ENCODE peak calls at places on chromosomes 11 and 22, in seven cellular contexts. One of them, this sample, is unnamed.

GRCh38 chr11:22634897-22635629 is 9.4 kb upstream of the FANCF start:
- DNase-seq in SK-N-SH: no peak
- DNase-seq in GM12878: no peak
- DNase-seq in K562: no peak
- DNase-seq in HepG2: peak; percentile 96
- DNase-seq in HCT116: no peak
- DNase-seq in H1: no peak
- DNase-seq in this sample: no peak

GRCh38 chr22:38352436-38352835 is 35.2 kb upstream of the CSNK1E start:
- DNase-seq in SK-N-SH: no peak
- DNase-seq in GM12878: no peak
- DNase-seq in K562: no peak
- DNase-seq in HepG2: no peak
- DNase-seq in HCT116: no peak
- DNase-seq in H1: peak; percentile 43
- DNase-seq in this sample: no peak

GRCh38 chr11:77779935-77780334 is 40.6 kb downstream of the RSF1 start:
- DNase-seq in SK-N-SH: no peak
- DNase-seq in GM12878: no peak
- DNase-seq in K562: no peak
- DNase-seq in HepG2: peak; percentile 29
- DNase-seq in HCT116: no peak
- DNase-seq in H1: no peak
- DNase-seq in this sample: peak; percentile 30

GRCh38 chr22:38247713-38248112 is 25.1 kb downstream of the TMEM184B start:
- DNase-seq in SK-N-SH: no peak
- DNase-seq in GM12878: no peak
- DNase-seq in K562: no peak
- DNase-seq in HepG2: no peak
- DNase-seq in HCT116: no peak
- DNase-seq in H1: no peak
- DNase-seq in this sample: no peak

GRCh38 chr11:96143016-96143670 is 199.9 kb downstream of the MAML2 start:
- DNase-seq in SK-N-SH: no peak
- DNase-seq in GM12878: no peak
- DNase-seq in K562: no peak
- DNase-seq in HepG2: no peak
- DNase-seq in HCT116: no peak
- DNase-seq in H1: no peak
- DNase-seq in this sample: peak; percentile 56

GRCh38 chr11:36328956-36329673 is 33.0 kb downstream of the PRR5L start:
- DNase-seq in SK-N-SH: no peak
- DNase-seq in GM12878: no peak
- DNase-seq in K562: no peak
- DNase-seq in HepG2: no peak
- DNase-seq in HCT116: no peak
- DNase-seq in H1: no peak
- DNase-seq in this sample: peak; percentile 34

GRCh38 chr11:109730669-109731068 is 308.7 kb downstream of the C11orf87 start:
- DNase-seq in SK-N-SH: no peak
- DNase-seq in GM12878: no peak
- DNase-seq in K562: no peak
- DNase-seq in HepG2: no peak
- DNase-seq in HCT116: no peak
- DNase-seq in H1: no peak
- DNase-seq in this sample: no peak

GRCh38 chr22:32544953-32545558 is 70.4 kb downstream of the FBXO7 start:
- DNase-seq in SK-N-SH: no peak
- DNase-seq in GM12878: no peak
- DNase-seq in K562: no peak
- DNase-seq in HepG2: no peak
- DNase-seq in HCT116: no peak
- DNase-seq in H1: no peak
- DNase-seq in this sample: no peak

GRCh38 chr22:50030315-50031188 is 18.0 kb upstream of the IL17REL start:
- DNase-seq in SK-N-SH: peak; percentile 92
- DNase-seq in GM12878: no peak
- DNase-seq in K562: peak; percentile 82
- DNase-seq in HepG2: peak; percentile 44
- DNase-seq in HCT116: peak; percentile 75
- DNase-seq in H1: peak; percentile 92
- DNase-seq in this sample: peak; percentile 55

GRCh38 chr11:35348898-35349687 is 70.3 kb downstream of the SLC1A2 start:
- DNase-seq in SK-N-SH: no peak
- DNase-seq in GM12878: no peak
- DNase-seq in K562: no peak
- DNase-seq in HepG2: no peak
- DNase-seq in HCT116: no peak
- DNase-seq in H1: no peak
- DNase-seq in this sample: no peak

GRCh38 chr22:23847991-23848864 is 9.4 kb upstream of the DERL3 start:
- DNase-seq in SK-N-SH: no peak
- DNase-seq in GM12878: no peak
- DNase-seq in K562: no peak
- DNase-seq in HepG2: no peak
- DNase-seq in HCT116: no peak
- DNase-seq in H1: no peak
- DNase-seq in this sample: no peak

GRCh38 chr22:48890693-48891554 is 936.7 kb downstream of the BRD1 start:
- DNase-seq in SK-N-SH: no peak
- DNase-seq in GM12878: no peak
- DNase-seq in K562: no peak
- DNase-seq in HepG2: no peak
- DNase-seq in HCT116: no peak
- DNase-seq in H1: peak; percentile 6
- DNase-seq in this sample: no peak

GRCh38 chr11:109605006-109605405 is 183.0 kb downstream of the C11orf87 start:
- DNase-seq in SK-N-SH: no peak
- DNase-seq in GM12878: no peak
- DNase-seq in K562: no peak
- DNase-seq in HepG2: no peak
- DNase-seq in HCT116: no peak
- DNase-seq in H1: no peak
- DNase-seq in this sample: no peak

GRCh38 chr22:25208328-25208727 is 8.7 kb downstream of the CRYBB3 start:
- DNase-seq in SK-N-SH: no peak
- DNase-seq in GM12878: no peak
- DNase-seq in K562: no peak
- DNase-seq in HepG2: no peak
- DNase-seq in HCT116: no peak
- DNase-seq in H1: no peak
- DNase-seq in this sample: no peak

DNA sequence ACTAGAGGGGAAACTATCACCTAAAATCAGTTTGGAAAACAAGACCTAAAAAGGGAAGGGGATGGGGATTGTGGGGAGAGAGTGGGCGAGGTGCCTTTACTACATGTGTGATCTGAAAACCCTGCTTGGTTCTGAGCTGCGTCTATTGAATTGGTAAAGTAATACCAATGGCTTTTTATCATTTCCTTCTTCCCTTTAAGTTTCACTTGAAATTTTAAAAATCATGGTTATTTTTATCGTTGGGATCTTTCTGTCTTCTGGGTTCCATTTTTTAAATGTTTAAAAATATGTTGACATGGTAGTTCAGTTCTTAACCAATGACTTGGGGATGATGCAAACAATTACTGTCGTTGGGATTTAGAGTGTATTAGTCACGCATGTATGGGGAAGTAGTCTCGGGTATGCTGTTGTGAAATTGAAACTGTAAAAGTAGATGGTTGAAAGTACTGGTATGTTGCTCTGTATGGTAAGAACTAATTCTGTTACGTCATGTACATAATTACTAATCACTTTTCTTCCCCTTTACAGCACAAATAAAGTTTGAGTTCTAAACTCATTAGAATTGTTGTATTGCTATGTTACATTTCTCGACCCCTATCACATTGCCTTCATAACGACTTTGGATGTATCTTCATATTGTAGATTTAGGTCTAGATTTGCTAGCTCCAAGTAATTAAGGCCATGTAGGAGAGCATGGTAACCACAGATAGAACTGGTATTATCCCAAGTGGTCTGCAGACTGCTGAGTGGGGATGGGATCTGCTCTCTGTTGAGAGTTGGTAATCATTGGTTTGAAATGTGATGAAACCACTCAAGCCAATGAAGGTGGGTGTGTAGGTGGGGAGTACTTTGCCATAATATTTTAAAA is 3.6 kb downstream of the NEAT1 start:
- DNase-seq in SK-N-SH: no peak
- DNase-seq in GM12878: no peak
- DNase-seq in K562: no peak
- DNase-seq in HepG2: no peak
- DNase-seq in HCT116: peak; percentile 42
- DNase-seq in H1: no peak
- DNase-seq in this sample: peak; percentile 70
- H3K4me1 ChIP-seq in SK-N-SH: peaks cover 38% of the 10 kb centered on the region
- H3K4me1 ChIP-seq in GM12878: peaks cover 26% of the 10 kb centered on the region
- H3K4me1 ChIP-seq in K562: peaks cover 31% of the 10 kb centered on the region
- H3K4me1 ChIP-seq in HepG2: peaks cover 51% of the 10 kb centered on the region
- H3K4me1 ChIP-seq in HCT116: peaks cover 36% of the 10 kb centered on the region
- H3K4me1 ChIP-seq in H1: peaks cover 22% of the 10 kb centered on the region
- H3K4me1 ChIP-seq in this sample: peaks cover 44% of the 10 kb centered on the region

DNA sequence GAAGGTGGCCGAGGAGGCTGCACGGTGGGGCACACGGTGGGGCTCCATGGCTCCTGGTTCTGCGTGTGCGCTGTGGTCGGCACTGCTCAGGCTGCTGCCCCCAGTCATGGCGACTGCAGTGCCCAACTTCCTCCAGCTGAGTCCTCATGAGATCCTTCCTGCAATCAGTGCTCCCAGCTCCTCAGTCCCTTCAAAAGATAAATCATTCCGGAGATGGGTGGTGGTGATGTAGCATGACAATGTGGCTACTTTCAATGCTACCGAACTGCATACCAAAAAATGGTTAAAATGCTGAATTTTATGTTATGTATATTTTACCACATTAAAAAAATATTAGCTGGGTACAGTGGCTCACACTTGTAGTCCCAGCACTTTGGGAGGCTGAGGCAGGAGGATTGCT is 14.1 kb upstream of the VPREB1 start:
- DNase-seq in SK-N-SH: no peak
- DNase-seq in GM12878: no peak
- DNase-seq in K562: no peak
- DNase-seq in HepG2: no peak
- DNase-seq in HCT116: no peak
- DNase-seq in H1: no peak
- DNase-seq in this sample: no peak
- H3K27me3 ChIP-seq in SK-N-SH: peaks cover 34% of the 10 kb centered on the region
- H3K27me3 ChIP-seq in GM12878: no peaks in the 10 kb centered on the region
- H3K27me3 ChIP-seq in K562: peaks cover 41% of the 10 kb centered on the region
- H3K27me3 ChIP-seq in HepG2: peaks cover 3% of the 10 kb centered on the region
- H3K27me3 ChIP-seq in HCT116: no peaks in the 10 kb centered on the region
- H3K27me3 ChIP-seq in H1: peaks cover 99% of the 10 kb centered on the region
- H3K27me3 ChIP-seq in this sample: no peaks in the 10 kb centered on the region

GRCh38 chr11:17606206-17607082 is 59.4 kb downstream of the OTOG start:
- DNase-seq in SK-N-SH: no peak
- DNase-seq in GM12878: no peak
- DNase-seq in K562: no peak
- DNase-seq in HepG2: no peak
- DNase-seq in HCT116: no peak
- DNase-seq in H1: no peak
- DNase-seq in this sample: no peak

GRCh38 chr11:17604201-17604912 is 57.3 kb downstream of the OTOG start:
- DNase-seq in SK-N-SH: no peak
- DNase-seq in GM12878: no peak
- DNase-seq in K562: no peak
- DNase-seq in HepG2: no peak
- DNase-seq in HCT116: no peak
- DNase-seq in H1: no peak
- DNase-seq in this sample: no peak

GRCh38 chr11:17604913-17605230 is 57.8 kb downstream of the OTOG start:
- DNase-seq in SK-N-SH: no peak
- DNase-seq in GM12878: no peak
- DNase-seq in K562: no peak
- DNase-seq in HepG2: no peak
- DNase-seq in HCT116: no peak
- DNase-seq in H1: no peak
- DNase-seq in this sample: no peak

GRCh38 chr11:17607083-17607429 is 60.0 kb downstream of the OTOG start:
- DNase-seq in SK-N-SH: no peak
- DNase-seq in GM12878: no peak
- DNase-seq in K562: no peak
- DNase-seq in HepG2: no peak
- DNase-seq in HCT116: no peak
- DNase-seq in H1: no peak
- DNase-seq in this sample: no peak

GRCh38 chr11:17605736-17606135 is 58.7 kb downstream of the OTOG start:
- DNase-seq in SK-N-SH: peak; percentile 64
- DNase-seq in GM12878: no peak
- DNase-seq in K562: no peak
- DNase-seq in HepG2: no peak
- DNase-seq in HCT116: no peak
- DNase-seq in H1: no peak
- DNase-seq in this sample: no peak
- TF ChIP-seq MAX in SK-N-SH: no peak
- TF ChIP-seq MAX in GM12878: no peak
- TF ChIP-seq MAX in K562: no peak
- TF ChIP-seq MAX in HepG2: no peak
- TF ChIP-seq MAX in HCT116: no peak
- TF ChIP-seq MAX in H1: no peak
- TF ChIP-seq MAX in this sample: no peak

GRCh38 chr22:26709617-26710390 is 52.4 kb downstream of the MIAT start:
- DNase-seq in SK-N-SH: no peak
- DNase-seq in GM12878: no peak
- DNase-seq in K562: no peak
- DNase-seq in HepG2: no peak
- DNase-seq in HCT116: no peak
- DNase-seq in H1: no peak
- DNase-seq in this sample: no peak
- H3K4me1 ChIP-seq in SK-N-SH: no peaks in the 10 kb centered on the region
- H3K4me1 ChIP-seq in GM12878: peaks cover 61% of the 10 kb centered on the region
- H3K4me1 ChIP-seq in K562: peaks cover 6% of the 10 kb centered on the region
- H3K4me1 ChIP-seq in HepG2: peaks cover 10% of the 10 kb centered on the region
- H3K4me1 ChIP-seq in HCT116: no peaks in the 10 kb centered on the region
- H3K4me1 ChIP-seq in H1: no peaks in the 10 kb centered on the region
- H3K4me1 ChIP-seq in this sample: peaks cover 34% of the 10 kb centered on the region

GRCh38 chr22:45886502-45886901 is 90.5 kb downstream of the WNT7B start:
- DNase-seq in SK-N-SH: no peak
- DNase-seq in GM12878: no peak
- DNase-seq in K562: no peak
- DNase-seq in HepG2: no peak
- DNase-seq in HCT116: no peak
- DNase-seq in H1: no peak
- DNase-seq in this sample: no peak
- H3K27me3 ChIP-seq in SK-N-SH: no peaks in the 10 kb centered on the region
- H3K27me3 ChIP-seq in GM12878: no peaks in the 10 kb centered on the region
- H3K27me3 ChIP-seq in K562: peaks cover 53% of the 10 kb centered on the region
- H3K27me3 ChIP-seq in HepG2: peaks cover 71% of the 10 kb centered on the region
- H3K27me3 ChIP-seq in HCT116: no peaks in the 10 kb centered on the region
- H3K27me3 ChIP-seq in H1: peaks cover 9% of the 10 kb centered on the region
- H3K27me3 ChIP-seq in this sample: peaks cover 3% of the 10 kb centered on the region

GRCh38 chr11:119389611-119390254 is 8.2 kb upstream of the USP2 start:
- DNase-seq in SK-N-SH: no peak
- DNase-seq in GM12878: no peak
- DNase-seq in K562: peak; percentile 28
- DNase-seq in HepG2: no peak
- DNase-seq in HCT116: no peak
- DNase-seq in H1: peak; percentile 83
- DNase-seq in this sample: no peak
- TF ChIP-seq MAX in SK-N-SH: no peak
- TF ChIP-seq MAX in GM12878: no peak
- TF ChIP-seq MAX in K562: no peak
- TF ChIP-seq MAX in HepG2: no peak
- TF ChIP-seq MAX in HCT116: no peak
- TF ChIP-seq MAX in H1: no peak
- TF ChIP-seq MAX in this sample: no peak

This sample was measured in endothelial cell of umbilical vein.